ENCODE peak calls at places on chromosomes 3 and 15, in five cellular contexts. I, Q, U, T and B are unnamed samples.

GRCh38 chr3:159322322-159322939 is 520.6 kb downstream of the MFSD1 start:
- DNase-seq in I (no peak), Q (peak), U (peak), T (peak), B (no peak)

GRCh38 chr15:71355268-71355667 is 240.0 kb downstream of the THSD4 start:
- DNase-seq in I (no peak), Q (no peak), U (no peak), T (no peak), B (no peak)

GRCh38 chr3:174202561-174202960 is 656.6 kb upstream of the NAALADL2 start:
- DNase-seq in I (no peak), Q (no peak), U (no peak), T (no peak), B (no peak)

GRCh38 chr3:79040701-79041100 is 727.1 kb downstream of the ROBO1 start:
- DNase-seq in I (no peak), Q (no peak), U (no peak), T (no peak), B (no peak)

GRCh38 chr15:95559875-95560394 is 770.6 kb upstream of the NR2F2 start:
- DNase-seq in I (no peak), Q (no peak), U (no peak), T (peak), B (peak)

GRCh38 chr3:37974928-37975223 is 15.7 kb upstream of the VILL start:
- DNase-seq in I (no peak), Q (no peak), U (no peak), T (no peak), B (no peak)

GRCh38 chr3:8909160-8909559 is 54.1 kb downstream of the RAD18 start:
- DNase-seq in I (no peak), Q (no peak), U (no peak), T (no peak), B (no peak)

GRCh38 chr3:78724886-78725285 is 1042.9 kb downstream of the ROBO1 start:
- DNase-seq in I (no peak), Q (no peak), U (no peak), T (no peak), B (no peak)

GRCh38 chr3:62724503-62724902 is 150.7 kb downstream of the CADPS start:
- DNase-seq in I (no peak), Q (no peak), U (no peak), T (no peak), B (no peak)

GRCh38 chr15:22895465-22896190 is 57.2 kb downstream of the NIPA2 start:
- DNase-seq in I (no peak), Q (no peak), U (no peak), T (no peak), B (no peak)

GRCh38 chr3:5181479-5182141 is 5.9 kb upstream of the EDEM1 start:
- DNase-seq in I (no peak), Q (no peak), U (no peak), T (no peak), B (no peak)

GRCh38 chr3:42148982-42149432 is 57.9 kb downstream of the TRAK1 start:
- DNase-seq in I (no peak), Q (peak), U (peak), T (peak), B (peak)

GRCh38 chr15:56883088-56883487 is 35.4 kb upstream of the TCF12 start:
- DNase-seq in I (no peak), Q (no peak), U (no peak), T (no peak), B (no peak)

GRCh38 chr15:40287968-40288367 is 5.1 kb upstream of the ANKRD63 start:
- DNase-seq in I (no peak), Q (no peak), U (no peak), T (no peak), B (no peak)

GRCh38 chr3:60636846-60637245 is 614.4 kb downstream of the FHIT start:
- DNase-seq in I (no peak), Q (no peak), U (no peak), T (no peak), B (no peak)

GRCh38 chr3:119279844-119280243 is 14.3 kb upstream of the ARHGAP31 start:
- DNase-seq in I (no peak), Q (no peak), U (no peak), T (no peak), B (no peak)

GRCh38 chr3:119276657-119277056 is 17.5 kb upstream of the ARHGAP31 start:
- DNase-seq in I (no peak), Q (no peak), U (no peak), T (no peak), B (no peak)

GRCh38 chr3:119279101-119279554 is 15.1 kb upstream of the ARHGAP31 start:
- DNase-seq in I (no peak), Q (peak), U (no peak), T (no peak), B (peak)
- H3K27ac ChIP-seq in I (no peak), Q (peak), U (peak), T (no peak), B (peak)

DNA sequence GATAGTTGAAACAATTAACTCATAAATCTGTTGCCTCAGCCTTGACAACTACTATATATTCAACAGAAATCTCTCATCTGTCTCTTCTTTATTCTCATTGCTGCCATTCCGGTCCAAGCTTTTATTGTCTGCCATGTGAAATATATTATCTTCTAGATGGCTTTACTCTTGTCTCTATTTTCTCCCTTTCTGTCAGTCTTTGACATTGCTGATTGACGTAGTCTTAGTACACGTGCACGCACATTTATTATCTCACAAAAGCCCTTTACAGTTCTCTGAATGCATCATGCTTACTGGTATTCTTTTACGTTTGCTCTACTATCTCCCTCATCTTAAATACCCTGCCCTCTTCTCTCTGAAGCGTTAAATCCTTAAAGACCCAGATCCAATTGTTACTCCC is 5.6 kb downstream of the PDIA3 start:
- DNase-seq in I (no peak), Q (no peak), U (no peak), T (no peak), B (no peak)
- TF ChIP-seq CTCF in I (no peak), Q (no peak), U (no peak), T (no peak), B (no peak)

GRCh38 chr3:46102059-46102779 is 74.9 kb upstream of the XCR1 start:
- DNase-seq in I (no peak), Q (no peak), U (no peak), T (no peak), B (no peak)
- H3K27ac ChIP-seq in I (no peak), Q (no peak), U (no peak), T (no peak), B (no peak)

DNA sequence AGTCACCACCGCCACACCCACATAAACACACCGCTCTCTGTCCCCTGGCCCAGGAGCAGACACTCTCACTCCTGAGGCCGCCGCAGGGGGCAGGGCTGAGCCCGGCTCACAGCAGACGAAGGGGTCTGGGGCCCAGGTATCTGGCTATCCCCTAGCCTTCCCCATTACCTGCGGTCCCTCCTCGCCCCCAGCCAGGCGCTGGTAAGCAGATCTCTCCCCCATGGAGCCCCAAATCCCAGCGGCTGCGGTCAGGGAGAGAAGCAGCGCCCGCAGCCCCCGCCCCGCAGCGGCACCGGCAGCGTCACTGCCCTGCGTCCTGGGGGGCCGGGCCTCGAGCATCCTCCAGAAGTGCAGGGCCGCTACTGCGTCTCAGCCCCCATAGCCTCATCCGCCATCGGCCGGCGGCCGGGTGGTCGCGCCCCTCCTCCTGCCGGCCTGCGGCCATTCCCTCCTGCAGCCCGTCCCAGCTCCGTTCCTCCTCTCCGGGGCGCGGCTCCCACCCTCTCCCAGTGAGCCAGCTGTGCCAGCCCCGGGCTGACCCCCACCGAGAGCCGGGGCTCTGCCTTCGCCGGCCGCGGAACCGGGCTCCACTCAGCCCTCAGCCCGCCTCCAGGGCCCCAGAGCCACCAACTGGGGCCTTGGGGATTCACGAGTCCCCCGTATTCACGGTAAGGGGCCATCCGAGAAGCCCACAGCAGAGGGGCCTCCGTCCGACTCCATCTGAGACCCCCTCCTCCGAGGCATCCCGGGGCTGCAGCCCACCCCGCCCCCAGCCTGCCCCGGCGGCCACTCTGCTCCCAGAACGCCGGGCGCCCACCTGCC is 13.1 kb downstream of the TNK2 start:
- DNase-seq in I (peak), Q (peak), U (peak), T (no peak), B (peak)
- TF ChIP-seq CTCF in I (peak), Q (no peak), U (no peak), T (no peak), B (no peak)

DNA sequence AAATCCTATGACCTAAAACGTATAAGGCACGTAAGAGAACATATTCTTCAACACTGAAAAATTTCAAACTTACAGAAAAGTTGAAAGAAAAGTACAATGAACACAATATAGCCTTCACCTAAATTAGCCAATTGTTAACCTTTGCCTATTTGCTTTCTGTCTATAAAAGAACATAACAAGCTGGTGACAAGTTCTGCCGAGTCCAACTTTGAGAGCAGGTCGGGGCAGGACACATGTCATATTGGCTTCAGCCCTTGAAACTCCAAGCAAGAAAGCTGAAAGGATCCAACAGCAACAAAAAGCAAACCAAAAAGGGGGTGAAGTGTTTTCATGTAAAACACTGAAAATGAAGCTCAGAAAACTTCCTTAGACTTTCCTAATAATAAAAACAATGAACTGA is 59.1 kb downstream of the TBC1D2B start:
- DNase-seq in I (no peak), Q (no peak), U (no peak), T (no peak), B (no peak)
- H3K27ac ChIP-seq in I (no peak), Q (no peak), U (no peak), T (no peak), B (no peak)